ENCODE peak calls at places on chromosomes 1 and 21, in ten cellular contexts. R, C, M, Z, L, X, Q, K, I and U are unnamed samples.

GRCh38 chr21:35424122-35424521 is 375.0 kb upstream of the RUNX1 start:
- DNase-seq in K (no peak), C (no peak), I (no peak), L (no peak), M (no peak), Q (no peak), X (no peak), R (no peak), Z (no peak), U (no peak)

GRCh38 chr1:119275145-119275929 is 93.2 kb upstream of the HAO2 start:
- DNase-seq in I (peak; percentile 32), C (peak; percentile 53), M (peak; percentile 58), L (peak; percentile 33), Q (peak; percentile 25), R (peak; percentile 6), K (peak; percentile 52), X (no peak), Z (no peak), U (peak; percentile 15)

GRCh38 chr1:4076346-4076745 is 176.3 kb upstream of the C1orf174 start:
- DNase-seq in K (no peak), I (peak; percentile 16), Q (no peak), X (peak; percentile 3), C (no peak), Z (no peak), M (no peak), L (no peak), R (no peak), U (no peak)

GRCh38 chr1:36760081-36760480 is 274.2 kb downstream of the GRIK3 start:
- DNase-seq in I (no peak), L (no peak), M (no peak), C (no peak), Z (no peak), R (no peak), Q (no peak), K (no peak), X (peak; percentile 16), U (no peak)

GRCh38 chr1:230127105-230128054 is 60.3 kb downstream of the GALNT2 start:
- DNase-seq in Q (no peak), Z (peak; percentile 59), L (no peak), K (no peak), I (no peak), R (no peak), M (peak; percentile 87), C (no peak), X (no peak), U (no peak)

GRCh38 chr1:113786055-113786454 is 26.2 kb downstream of the RSBN1 start:
- DNase-seq in Z (no peak), X (no peak), R (no peak), K (no peak), C (peak; percentile 35), L (no peak), I (no peak), Q (no peak), M (no peak), U (no peak)

GRCh38 chr1:177311111-177311510 is 140.4 kb downstream of the BRINP2 start:
- DNase-seq in L (no peak), M (no peak), I (no peak), C (no peak), X (no peak), Q (no peak), Z (no peak), K (no peak), R (no peak), U (no peak)

GRCh38 chr21:43812139-43812821 is 22.9 kb downstream of the RRP1 start:
- DNase-seq in X (no peak), R (no peak), C (peak; percentile 82), L (no peak), Q (peak; percentile 47), Z (peak; percentile 82), K (no peak), M (no peak), I (peak; percentile 32), U (no peak)

DNA sequence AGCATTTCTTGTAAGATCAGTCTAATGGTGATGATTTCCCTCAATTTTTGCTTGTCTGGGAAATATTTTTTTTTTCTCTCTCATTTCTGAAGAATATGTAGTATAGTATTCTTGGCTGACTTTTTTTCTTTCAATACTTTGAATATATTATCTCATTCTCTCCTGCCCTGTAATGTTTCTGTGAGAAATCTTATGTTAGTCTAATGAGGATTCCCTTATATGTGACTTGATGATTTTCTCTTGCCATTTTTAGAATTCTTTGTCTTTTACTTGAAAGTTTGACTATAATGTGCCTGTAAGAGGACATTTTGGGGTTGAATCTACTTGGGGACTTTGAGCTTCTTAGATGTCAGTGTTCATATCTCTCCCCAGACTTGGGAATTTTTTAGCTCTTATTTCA is 40.0 kb upstream of the PCBP3 start:
- DNase-seq in X (no peak), Z (no peak), R (no peak), M (no peak), L (no peak), Q (no peak), C (no peak), I (no peak), K (no peak), U (no peak)
- H3K27me3 ChIP-seq in X (no peaks in the 10 kb centered on the region), Z (no peaks in the 10 kb centered on the region), R (no peaks in the 10 kb centered on the region), M (no peaks in the 10 kb centered on the region), L (no peaks in the 10 kb centered on the region), Q (peaks cover 26% of the 10 kb centered on the region), C (no peaks in the 10 kb centered on the region), I (no peaks in the 10 kb centered on the region), K (no peaks in the 10 kb centered on the region), U (no peaks in the 10 kb centered on the region)

DNA sequence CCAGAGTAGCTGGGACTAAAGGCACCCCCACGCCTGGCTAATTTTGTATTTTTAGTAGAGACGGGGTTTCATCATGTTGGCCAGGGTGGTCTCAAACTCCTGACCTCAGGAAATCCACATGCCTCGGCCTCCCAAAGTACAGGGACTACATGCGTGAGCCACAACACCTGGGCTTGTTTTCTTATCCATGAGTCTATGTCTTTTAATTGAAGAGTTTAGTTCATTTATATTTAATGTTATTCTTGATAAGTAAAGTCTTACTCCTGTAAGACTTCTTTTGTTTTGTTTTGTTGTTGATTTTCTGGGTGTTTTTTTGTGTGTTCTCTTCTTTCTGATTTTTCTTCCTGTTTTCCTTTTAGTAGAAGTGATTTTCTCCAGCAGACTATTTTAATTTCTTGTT is 621.0 kb downstream of the LTN1 start:
- DNase-seq in R (no peak), Q (no peak), X (no peak), Z (no peak), L (no peak), K (no peak), I (no peak), M (no peak), C (no peak), U (no peak)
- H3K9me3 ChIP-seq in R (no peaks in the 10 kb centered on the region), Q (no peaks in the 10 kb centered on the region), X (peaks cover 10% of the 10 kb centered on the region), Z (peaks cover 11% of the 10 kb centered on the region), L (no peaks in the 10 kb centered on the region), K (no peaks in the 10 kb centered on the region), I (no peaks in the 10 kb centered on the region), M (no peaks in the 10 kb centered on the region), C (peaks cover 2% of the 10 kb centered on the region), U (no peaks in the 10 kb centered on the region)

GRCh38 chr1:156849151-156849496 is 9.8 kb downstream of the INSRR start:
- DNase-seq in X (no peak), Z (no peak), Q (no peak), R (no peak), L (no peak), C (no peak), M (no peak), I (no peak), K (no peak), U (no peak)
- H3K27me3 ChIP-seq in X (peaks cover 9% of the 10 kb centered on the region), Z (peaks cover 70% of the 10 kb centered on the region), Q (peaks cover 81% of the 10 kb centered on the region), R (peaks cover 11% of the 10 kb centered on the region), L (peaks cover 4% of the 10 kb centered on the region), C (peaks cover 3% of the 10 kb centered on the region), M (peaks cover 8% of the 10 kb centered on the region), I (peaks cover 4% of the 10 kb centered on the region), K (no peaks in the 10 kb centered on the region), U (peaks cover 16% of the 10 kb centered on the region)

DNA sequence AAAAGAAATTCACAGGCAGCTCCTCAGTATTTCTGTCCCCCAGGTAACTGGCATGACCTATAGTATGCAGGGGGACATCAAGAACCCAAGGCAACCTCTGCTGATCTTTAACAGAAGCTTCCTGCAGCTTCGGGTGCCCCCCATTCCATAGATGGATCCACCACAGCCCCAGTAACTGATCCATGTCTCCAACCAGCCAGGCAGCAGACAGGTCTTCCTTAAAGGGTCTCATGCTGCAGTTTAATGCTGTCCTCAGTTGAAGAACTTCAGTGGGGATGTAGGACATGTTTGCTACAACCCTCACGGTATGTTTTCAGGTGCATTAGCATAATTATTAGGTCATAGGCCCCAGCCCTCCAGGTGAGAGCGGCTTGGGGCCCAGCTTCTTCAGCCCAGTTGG is 90.9 kb upstream of the OLIG2 start:
- DNase-seq in L (no peak), Z (no peak), K (no peak), X (no peak), R (no peak), C (no peak), M (no peak), Q (no peak), I (no peak), U (no peak)
- H3K9me3 ChIP-seq in L (no peaks in the 10 kb centered on the region), Z (no peaks in the 10 kb centered on the region), K (no peaks in the 10 kb centered on the region), X (no peaks in the 10 kb centered on the region), R (no peaks in the 10 kb centered on the region), C (no peaks in the 10 kb centered on the region), M (no peaks in the 10 kb centered on the region), Q (no peaks in the 10 kb centered on the region), I (no peaks in the 10 kb centered on the region), U (no peaks in the 10 kb centered on the region)

GRCh38 chr1:110773813-110774212 is 99.1 kb upstream of the KCNA3 start:
- DNase-seq in I (no peak), K (no peak), Z (no peak), X (no peak), M (no peak), Q (no peak), R (no peak), L (no peak), C (no peak), U (no peak)
- H3K27me3 ChIP-seq in I (no peaks in the 10 kb centered on the region), K (no peaks in the 10 kb centered on the region), Z (no peaks in the 10 kb centered on the region), X (no peaks in the 10 kb centered on the region), M (no peaks in the 10 kb centered on the region), Q (peaks cover 18% of the 10 kb centered on the region), R (no peaks in the 10 kb centered on the region), L (no peaks in the 10 kb centered on the region), C (no peaks in the 10 kb centered on the region), U (peaks cover 4% of the 10 kb centered on the region)

GRCh38 chr1:247056071-247056470 is 22.5 kb downstream of the ZNF670 start:
- DNase-seq in I (no peak), K (no peak), C (no peak), X (no peak), Q (no peak), R (no peak), L (no peak), Z (no peak), M (no peak), U (no peak)

GRCh38 chr1:247060771-247061170 is 17.8 kb downstream of the ZNF670 start:
- DNase-seq in X (no peak), Q (no peak), R (no peak), M (no peak), I (no peak), L (no peak), C (no peak), K (no peak), Z (no peak), U (no peak)

DNA sequence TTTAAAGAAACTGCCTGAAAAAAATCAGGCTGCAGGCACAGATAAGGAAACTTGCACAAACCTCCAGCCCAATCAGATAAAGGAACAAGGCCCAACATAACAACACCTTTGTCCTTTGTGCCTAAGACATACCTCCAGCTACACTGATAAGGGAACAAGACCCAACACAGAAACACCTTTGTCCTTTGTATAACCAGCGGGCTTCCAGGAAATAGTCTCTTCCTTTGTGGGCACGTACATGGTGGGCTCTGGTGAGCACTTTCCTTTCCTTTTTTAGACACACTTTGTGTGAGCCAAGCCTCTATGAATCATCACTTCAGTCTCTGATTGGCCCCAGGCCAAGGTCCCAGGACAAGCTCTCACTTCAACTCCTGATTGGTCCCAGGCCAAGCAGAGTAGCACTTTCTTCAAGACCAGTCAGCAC is 23.6 kb downstream of the ZNF670 start:
- DNase-seq in R (no peak), M (no peak), L (peak; percentile 39), X (no peak), I (peak; percentile 41), K (no peak), Z (no peak), Q (no peak), C (peak; percentile 18), U (no peak)
- H3K9me3 ChIP-seq in R (peaks cover 67% of the 10 kb centered on the region), M (peaks cover 68% of the 10 kb centered on the region), L (no peaks in the 10 kb centered on the region), X (peaks cover 99% of the 10 kb centered on the region), I (peaks cover 74% of the 10 kb centered on the region), K (no peaks in the 10 kb centered on the region), Z (peaks cover 65% of the 10 kb centered on the region), Q (no peaks in the 10 kb centered on the region), C (peaks cover 31% of the 10 kb centered on the region), U (peaks cover 75% of the 10 kb centered on the region)